ENCODE peak calls at places on chromosomes 11 and 22, in five cellular contexts. W, F, E, N and D are unnamed samples.

GRCh38 chr11:132453411-132453810 is 1078.9 kb downstream of the OPCML start:
- DNase-seq in W (no peak), F (no peak), E (no peak), N (no peak), D (no peak)

GRCh38 chr11:3056296-3057068 is 741 bp downstream of the CARS1 start:
- DNase-seq in W (peak; percentile 37), F (peak; percentile 48), E (no peak), N (peak; percentile 26), D (peak; percentile 66)

GRCh38 chr11:9853929-9854557 is 190.2 kb downstream of the SWAP70 start:
- DNase-seq in W (no peak), F (no peak), E (no peak), N (no peak), D (no peak)

GRCh38 chr11:85167038-85167437 is 460.1 kb downstream of the DLG2 start:
- DNase-seq in W (no peak), F (no peak), E (no peak), N (no peak), D (no peak)

GRCh38 chr11:45341379-45341778 is 55.2 kb upstream of the SYT13 start:
- DNase-seq in W (no peak), F (no peak), E (no peak), N (no peak), D (no peak)

GRCh38 chr11:26137651-26138050 is 194.3 kb upstream of the ANO3 start:
- DNase-seq in W (no peak), F (no peak), E (no peak), N (no peak), D (no peak)

GRCh38 chr11:95776859-95777258 is 12.7 kb downstream of the FAM76B start:
- DNase-seq in W (no peak), F (no peak), E (no peak), N (no peak), D (no peak)

GRCh38 chr11:67120881-67121710 is 2.0 kb downstream of the KDM2A start:
- DNase-seq in W (peak; percentile 53), F (no peak), E (peak; percentile 43), N (peak; percentile 57), D (peak; percentile 70)

GRCh38 chr11:15944460-15944859 is 411.9 kb downstream of the SOX6 start:
- DNase-seq in W (peak; percentile 48), F (no peak), E (no peak), N (no peak), D (no peak)

GRCh38 chr22:18983120-18983651 is 47.1 kb upstream of the PRODH start:
- DNase-seq in W (no peak), F (peak; percentile 22), E (no peak), N (no peak), D (peak; percentile 30)
- TF ChIP-seq POLR2AphosphoS5 in W (no peak), F (no peak), E (no peak), N (no peak), D (no peak)

GRCh38 chr11:77066229-77067023 is at the start of gene CAPN5:
- DNase-seq in W (peak; percentile 95), F (peak; percentile 99), E (peak; percentile 91), N (peak; percentile 95), D (peak; percentile 95)
- TF ChIP-seq POLR2AphosphoS5 in W (peak; percentile 86), F (no peak), E (no peak), N (peak; percentile 97), D (peak; percentile 97)

DNA sequence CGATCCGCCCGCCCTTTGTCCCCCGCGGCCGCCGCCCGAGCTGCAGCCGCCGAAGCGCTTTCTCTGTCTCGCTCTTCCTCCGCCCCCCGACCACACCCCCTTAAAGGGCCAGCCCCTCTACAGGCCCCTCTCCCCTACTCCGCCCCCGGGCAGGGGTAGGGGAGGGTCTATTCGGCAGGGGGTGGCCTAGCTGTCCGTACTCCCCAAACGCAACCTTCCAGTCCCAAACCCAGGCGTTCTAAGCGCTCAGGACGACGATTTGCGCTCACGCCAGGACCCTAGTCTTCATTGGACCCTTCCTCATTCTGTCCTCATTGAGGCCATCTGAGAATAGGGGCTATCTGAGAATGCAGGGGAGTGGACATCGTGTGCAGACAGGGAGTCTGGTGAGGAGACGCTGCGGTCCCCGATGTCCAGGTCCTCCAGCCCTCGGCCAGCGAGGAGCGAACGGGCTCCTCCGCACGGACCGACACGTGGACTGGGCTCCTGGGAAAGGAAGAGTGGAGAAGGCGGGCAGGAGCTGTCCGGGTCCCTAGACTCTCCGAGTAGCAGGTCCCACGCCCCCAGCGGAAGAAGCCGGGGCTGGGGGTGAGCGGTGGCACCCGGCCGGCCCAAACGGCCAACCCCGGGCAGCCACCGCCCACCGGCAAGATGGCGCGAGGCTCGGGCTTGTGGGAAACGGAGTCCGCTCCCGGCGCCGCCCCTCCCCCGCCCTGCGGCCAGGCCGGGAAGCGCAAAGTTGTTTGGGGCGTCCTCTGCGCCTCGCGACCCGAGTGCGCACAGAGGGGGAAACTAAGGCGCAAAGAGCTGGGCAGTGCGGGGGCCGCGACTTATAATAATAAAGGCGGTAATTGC is at the start of gene PPP1R14B:
- DNase-seq in W (peak; percentile 92), F (peak; percentile 79), E (peak; percentile 92), N (peak; percentile 80), D (peak; percentile 93)
- TF ChIP-seq POLR2AphosphoS5 in W (no peak), F (no peak), E (no peak), N (peak; percentile 74), D (peak; percentile 61)

GRCh38 chr11:125594958-125595357 is 2.3 kb downstream of the STT3A start:
- DNase-seq in W (no peak), F (no peak), E (no peak), N (no peak), D (no peak)

GRCh38 chr11:125593113-125593761 is 585 bp downstream of the STT3A start:
- DNase-seq in W (peak; percentile 22), F (peak; percentile 64), E (no peak), N (no peak), D (no peak)

GRCh38 chr11:125588505-125588904 is 4.1 kb upstream of the STT3A start:
- DNase-seq in W (no peak), F (peak; percentile 36), E (no peak), N (peak; percentile 35), D (no peak)

GRCh38 chr11:125592305-125593112 is at the start of gene STT3A:
- DNase-seq in W (peak; percentile 99), F (peak; percentile 96), E (peak; percentile 99), N (peak; percentile 100), D (peak; percentile 100)

DNA sequence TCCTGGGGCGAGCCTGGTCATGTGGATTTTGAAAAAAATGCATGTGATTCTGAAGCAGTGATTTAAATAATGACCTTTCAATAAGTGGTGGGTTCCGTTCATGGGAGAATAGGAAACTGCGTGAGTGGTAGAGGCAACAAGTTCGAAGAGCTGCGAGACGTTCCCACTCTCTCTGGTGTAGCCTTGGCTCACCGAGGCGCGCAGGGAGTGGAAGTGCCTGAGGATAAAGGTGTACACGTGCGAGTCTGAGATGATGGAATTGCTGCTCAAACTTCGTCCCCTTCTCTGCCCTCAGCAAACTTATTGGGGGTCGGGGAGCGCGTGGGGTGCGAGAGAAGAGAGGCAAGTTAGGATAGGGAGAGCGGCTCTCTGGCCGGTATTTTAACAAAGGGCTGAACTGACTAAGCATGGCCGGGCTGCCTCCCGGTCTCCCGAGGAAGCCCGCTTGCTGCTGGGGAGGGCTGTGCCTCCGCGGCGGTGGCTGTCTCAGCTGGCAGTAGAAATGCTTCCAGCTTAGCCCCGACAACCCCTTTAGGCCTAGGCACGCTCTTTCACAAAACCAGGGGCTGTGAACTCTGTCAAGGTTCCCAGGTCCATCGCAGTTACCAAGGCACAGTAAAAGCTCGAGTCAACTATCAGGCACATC is 870 bp upstream of the STT3A start:
- DNase-seq in W (peak; percentile 37), F (peak; percentile 42), E (no peak), N (peak; percentile 70), D (peak; percentile 78)
- TF ChIP-seq POLR2AphosphoS5 in W (no peak), F (no peak), E (no peak), N (peak; percentile 38), D (no peak)